ENCODE peak calls at places on chromosomes 2 and 18, in four cellular contexts. E is K562; Y is AML-193; M is CD4-positive, alpha-beta memory T cell. B is an unnamed sample.

GRCh38 chr2:110873597-110874525 is 141.5 kb downstream of the ACOXL start:
- DNase-seq in E (no peak), Y (no peak), M (no peak), B (no peak)

GRCh38 chr2:109230980-109231420 is 102.0 kb downstream of the SH3RF3 start:
- DNase-seq in M (no peak), E (no peak), Y (no peak), B (no peak)

GRCh38 chr2:3638456-3638810 is 19.6 kb upstream of the ALLC start:
- DNase-seq in Y (no peak), E (no peak), M (no peak), B (no peak)

GRCh38 chr2:32865399-32866068 is 81.2 kb upstream of the LTBP1 start:
- DNase-seq in E (no peak), Y (no peak), M (no peak), B (no peak)

GRCh38 chr2:215461836-215462532 is 26.1 kb upstream of the FN1 start:
- DNase-seq in E (no peak), Y (no peak), M (no peak), B (no peak)

GRCh38 chr2:216391401-216391800 is 19.1 kb upstream of the MARCHF4 start:
- DNase-seq in M (no peak), E (no peak), Y (no peak), B (no peak)

GRCh38 chr2:169362346-169363026 is at the start of gene LRP2:
- DNase-seq in E (no peak), Y (no peak), M (peak; percentile 33), B (peak; percentile 38)

GRCh38 chr18:47512056-47512455 is 260.6 kb upstream of the SKOR2 start:
- DNase-seq in Y (no peak), M (no peak), E (no peak), B (no peak)

GRCh38 chr2:168961450-168962229 is 60.5 kb downstream of the G6PC2 start:
- DNase-seq in M (peak; percentile 55), E (peak; percentile 89), Y (peak; percentile 83), B (peak; percentile 97)

GRCh38 chr2:113126845-113127645 is at the start of gene IL1RN:
- DNase-seq in E (no peak), Y (peak; percentile 96), M (no peak), B (peak; percentile 91)

GRCh38 chr18:73409242-73409641 is 541.5 kb upstream of the NETO1 start:
- DNase-seq in E (no peak), Y (no peak), M (no peak), B (no peak)

GRCh38 chr2:101900375-101900774 is 91.4 kb upstream of the IL1R2 start:
- DNase-seq in Y (no peak), M (peak; percentile 16), E (no peak), B (no peak)

GRCh38 chr2:10124538-10125045 is 2.1 kb downstream of the RRM2 start:
- DNase-seq in E (peak; percentile 84), M (peak; percentile 76), Y (peak; percentile 79), B (peak; percentile 84)

GRCh38 chr18:23943104-23943503 is 71.5 kb upstream of the TTC39C start:
- DNase-seq in M (peak; percentile 35), Y (no peak), E (no peak), B (no peak)

GRCh38 chr2:71786291-71787107 is 333.1 kb downstream of the DYSF start:
- DNase-seq in M (no peak), E (no peak), Y (no peak), B (no peak)

GRCh38 chr2:119659601-119660342 is 19.2 kb upstream of the TMEM177 start:
- DNase-seq in M (peak; percentile 22), E (peak; percentile 61), Y (peak; percentile 55), B (peak; percentile 66)

GRCh38 chr2:217638533-217638932 is 364.3 kb downstream of the TNS1 start:
- DNase-seq in E (no peak), Y (no peak), M (no peak), B (no peak)

GRCh38 chr18:22489694-22490093 is 72.0 kb upstream of the CTAGE1 start:
- DNase-seq in Y (no peak), E (no peak), M (no peak), B (no peak)

GRCh38 chr18:13309031-13309430 is 90.5 kb downstream of the LDLRAD4 start:
- DNase-seq in M (no peak), E (no peak), Y (no peak), B (no peak)

GRCh38 chr2:178194600-178195389 is 483 bp downstream of the OSBPL6 start:
- DNase-seq in E (peak; percentile 68), M (no peak), Y (no peak), B (no peak)

GRCh38 chr2:172249336-172249735 is 146.6 kb upstream of the DLX2 start:
- DNase-seq in E (no peak), M (no peak), Y (no peak), B (no peak)